ENCODE peak calls at places on chromosomes 1 and 21, in five cellular contexts. P is mesendoderm, R is brain microvascular endothelial cell, K is astrocyte of the spinal cord, Q is NB4. U is an unnamed sample.

GRCh38 chr1:73943270-73943669 is 254.7 kb downstream of the LRRIQ3 start:
- DNase-seq in P (peak; percentile 60), R (no peak), K (no peak), Q (no peak), U (no peak)

GRCh38 chr21:33300701-33301631 is 23.8 kb upstream of the IFNAR1 start:
- DNase-seq in P (no peak), R (no peak), K (no peak), Q (peak; percentile 91), U (no peak)

GRCh38 chr1:26787706-26788514 is at the start of gene PIGV:
- DNase-seq in P (peak; percentile 93), R (peak; percentile 59), K (peak; percentile 83), Q (peak; percentile 91), U (peak; percentile 92)

GRCh38 chr1:209106237-209106741 is 477.2 kb upstream of the CAMK1G start:
- DNase-seq in P (peak; percentile 70), R (peak; percentile 48), K (peak; percentile 84), Q (no peak), U (no peak)

GRCh38 chr1:225567789-225568188 is 85.1 kb downstream of the ENAH start:
- DNase-seq in P (peak; percentile 75), R (peak; percentile 18), K (no peak), Q (peak; percentile 13), U (no peak)

GRCh38 chr1:47591801-47592200 is 154.0 kb downstream of the FOXD2 start:
- DNase-seq in P (no peak), R (no peak), K (no peak), Q (no peak), U (no peak)

GRCh38 chr1:41807390-41807789 is 111.3 kb downstream of the HIVEP3 start:
- DNase-seq in P (no peak), R (no peak), K (no peak), Q (no peak), U (no peak)

GRCh38 chr21:36948686-36949085 is 17.8 kb downstream of the HLCS start:
- DNase-seq in P (no peak), R (no peak), K (no peak), Q (peak; percentile 20), U (no peak)

GRCh38 chr21:34830386-34831140 is 161.8 kb downstream of the CLIC6 start:
- DNase-seq in P (no peak), R (no peak), K (no peak), Q (no peak), U (no peak)

GRCh38 chr21:37915941-37916794 is at the start of gene KCNJ6:
- DNase-seq in P (peak; percentile 85), R (peak; percentile 25), K (peak; percentile 54), Q (peak; percentile 6), U (no peak)

GRCh38 chr1:52045236-52045635 is 9.8 kb downstream of the TXNDC12 start:
- DNase-seq in P (no peak), R (no peak), K (no peak), Q (no peak), U (no peak)

GRCh38 chr1:18090636-18091035 is 17.0 kb upstream of the IGSF21 start:
- DNase-seq in P (peak; percentile 96), R (no peak), K (no peak), Q (no peak), U (no peak)

DNA sequence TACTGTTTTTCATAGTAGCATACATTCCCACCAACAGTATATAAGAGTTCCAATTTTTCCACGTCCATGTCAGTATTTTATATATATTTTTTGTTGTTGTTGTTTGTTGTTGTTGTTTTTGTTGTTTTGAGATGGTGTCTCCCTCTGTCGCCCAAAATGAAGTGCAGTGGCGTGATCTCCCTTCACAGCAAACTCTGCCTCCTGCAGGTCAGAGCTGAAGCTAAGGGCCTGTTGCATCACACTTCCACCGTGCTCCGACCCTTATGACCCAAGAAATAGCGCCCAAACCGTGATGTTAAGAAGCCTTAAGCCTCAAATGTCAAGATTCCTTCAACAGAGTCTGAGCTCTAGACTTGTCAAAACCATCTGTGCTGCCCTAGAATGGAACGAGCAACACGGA is 2032.3 kb downstream of the MRPL39 start:
- DNase-seq in P (peak; percentile 65), R (no peak), K (no peak), Q (no peak), U (no peak)
- H3K4me3 ChIP-seq in P (no peak overlapping the region), R (no peak overlapping the region), K (no peak overlapping the region), Q (no peak overlapping the region), U (no peak overlapping the region)

DNA sequence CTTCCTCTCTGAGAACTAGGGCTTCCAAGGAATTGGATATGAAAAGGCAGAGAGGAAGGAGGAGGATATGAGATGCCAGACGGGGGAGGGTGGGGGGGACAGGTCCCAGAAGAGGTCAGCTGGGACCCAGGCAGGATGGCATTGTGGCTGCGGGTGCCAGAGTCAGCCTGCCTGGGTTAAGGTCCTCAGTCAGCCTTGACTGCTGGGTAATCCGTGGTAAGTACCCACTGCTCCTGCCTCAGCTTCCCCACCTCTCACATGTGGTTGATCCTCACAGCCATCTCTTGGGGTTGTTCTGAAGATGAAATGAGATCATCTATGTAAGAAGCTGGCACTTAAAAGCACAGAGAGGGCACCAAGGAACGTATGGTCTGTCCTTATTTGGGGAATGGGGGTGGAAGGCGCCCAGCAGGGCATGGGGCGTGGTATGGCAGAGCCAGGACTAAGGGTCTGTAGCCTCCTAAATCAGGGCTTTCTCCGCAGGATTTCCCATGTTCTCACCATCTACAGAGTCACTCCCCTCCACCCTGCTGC is 23.8 kb downstream of the ELF3 start:
- DNase-seq in P (no peak), R (no peak), K (no peak), Q (no peak), U (no peak)
- H3K4me3 ChIP-seq in P (no peak overlapping the region), R (no peak overlapping the region), K (no peak overlapping the region), Q (no peak overlapping the region), U (peak overlapping the region; percentile 37)

DNA sequence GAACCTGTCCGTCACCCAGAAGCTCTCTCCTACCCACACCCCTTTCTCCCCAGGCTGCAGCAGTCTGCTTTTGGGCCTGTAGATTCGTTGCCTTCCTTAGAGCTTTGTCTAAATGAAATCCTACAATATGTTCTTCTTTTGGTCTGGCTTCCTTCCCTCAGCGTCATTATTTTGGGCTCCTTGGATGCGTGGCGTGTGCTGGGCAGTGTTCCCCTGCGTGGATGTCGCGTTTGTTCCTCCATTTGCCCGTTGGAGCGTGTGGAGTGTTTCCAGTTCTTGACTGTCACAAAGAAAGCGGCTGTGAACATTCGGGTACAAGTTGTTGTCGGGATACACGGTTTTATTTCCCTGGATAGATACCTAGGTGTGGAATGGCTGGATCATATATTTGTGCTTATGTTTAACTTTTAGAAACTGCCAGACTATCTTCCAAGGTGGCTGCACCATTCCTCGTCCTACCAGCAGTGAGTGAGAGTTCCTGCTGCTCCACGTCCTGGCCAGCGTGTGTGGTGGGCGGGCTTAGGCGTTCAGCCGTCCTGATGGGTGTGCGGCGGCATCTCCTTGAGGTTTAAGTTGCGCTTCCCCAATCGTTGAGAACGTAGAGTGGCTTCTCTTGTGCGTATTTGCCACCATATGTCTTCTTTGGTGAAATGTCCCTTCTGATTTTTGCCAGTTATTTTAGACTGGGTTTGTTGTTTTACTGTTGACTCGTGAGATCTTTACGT is 31.7 kb downstream of the SKI start:
- DNase-seq in P (no peak), R (no peak), K (no peak), Q (no peak), U (no peak)
- H3K4me3 ChIP-seq in P (no peak overlapping the region), R (no peak overlapping the region), K (no peak overlapping the region), Q (no peak overlapping the region), U (no peak overlapping the region)

DNA sequence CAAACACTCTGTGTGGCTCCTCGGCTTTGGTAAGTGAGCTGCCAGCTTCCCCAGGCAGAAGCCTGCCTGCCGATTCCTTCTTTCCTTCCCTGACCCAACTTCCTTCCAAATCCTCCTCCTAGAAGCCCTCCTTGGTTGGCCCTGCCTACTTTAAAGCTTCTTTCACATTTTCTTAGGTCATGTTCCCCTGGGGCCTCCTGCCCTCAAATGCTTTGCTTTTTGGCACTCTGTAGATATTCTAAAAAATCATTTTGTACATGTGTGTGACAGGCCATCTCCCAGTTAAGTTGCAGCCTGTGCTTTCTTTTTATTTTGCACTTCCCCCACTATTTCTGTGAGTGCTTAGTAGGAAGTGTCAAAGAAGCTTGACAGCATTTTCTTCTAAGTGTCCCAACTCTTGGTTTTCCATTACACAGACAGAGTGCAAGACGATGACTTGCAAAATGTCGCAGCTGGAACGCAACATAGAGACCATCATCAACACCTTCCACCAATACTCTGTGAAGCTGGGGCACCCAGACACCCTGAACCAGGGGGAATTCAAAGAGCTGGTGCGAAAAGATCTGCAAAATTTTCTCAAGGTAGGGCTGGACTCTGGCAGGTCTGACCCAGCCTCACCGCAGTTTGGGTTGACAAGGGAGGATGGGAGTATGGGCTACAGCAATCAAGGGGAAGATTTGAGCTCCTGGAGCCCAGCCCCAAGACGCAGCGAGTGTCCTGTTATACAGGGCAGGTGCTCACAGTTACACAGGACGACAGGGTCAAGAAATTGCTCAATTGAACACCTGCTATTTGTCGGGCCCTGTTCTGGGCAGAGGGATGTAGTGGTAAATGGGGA is at the start of gene S100A9:
- DNase-seq in P (no peak), R (no peak), K (no peak), Q (peak; percentile 56), U (peak; percentile 50)
- H3K4me3 ChIP-seq in P (no peak within 1 kb of the TSS), R (no peak within 1 kb of the TSS), K (no peak within 1 kb of the TSS), Q (no peak within 1 kb of the TSS), U (peak within 1 kb of the TSS; percentile 45)

GRCh38 chr1:43389326-43390313 is at the start of the genes MED8 and SZT2:
- DNase-seq in P (peak; percentile 99), R (peak; percentile 91), K (peak; percentile 91), Q (peak; percentile 93), U (peak; percentile 96)

GRCh38 chr1:43386676-43387075 is 2.9 kb downstream of the MED8 start:
- DNase-seq in P (no peak), R (no peak), K (no peak), Q (no peak), U (no peak)

GRCh38 chr1:43388613-43389012 is 987 bp downstream of the MED8 start:
- DNase-seq in P (no peak), R (no peak), K (no peak), Q (no peak), U (no peak)

GRCh38 chr1:43392702-43393101 is 3.0 kb downstream of the SZT2 start:
- DNase-seq in P (no peak), R (no peak), K (no peak), Q (no peak), U (no peak)

DNA sequence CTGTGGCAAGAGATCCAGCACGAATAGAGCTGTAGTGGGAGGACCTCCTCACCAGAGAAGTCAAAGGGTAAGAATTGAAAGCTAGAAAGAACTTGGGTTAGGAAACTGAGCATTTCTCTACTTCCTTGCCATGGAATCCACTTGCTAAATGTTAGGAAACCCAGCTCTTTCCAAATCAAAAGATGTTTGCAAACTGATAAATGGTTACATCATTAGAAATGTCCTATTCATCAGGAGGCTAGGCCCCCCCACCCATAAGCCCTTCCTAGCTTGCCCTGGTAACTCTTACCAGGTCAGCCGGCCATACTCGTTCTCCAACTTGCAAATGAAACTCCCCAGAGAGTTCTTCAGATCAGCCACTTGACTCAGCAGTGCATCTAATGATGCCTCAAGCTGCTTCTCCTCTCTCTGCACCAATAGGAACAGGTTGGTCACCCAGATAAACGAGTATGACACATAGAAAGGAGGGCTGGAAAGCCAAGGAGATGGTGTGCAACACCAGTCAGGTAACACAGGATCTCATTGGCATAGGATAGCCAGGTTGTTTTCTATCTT is 1.5 kb downstream of the MED8 start:
- DNase-seq in P (no peak), R (peak; percentile 16), K (no peak), Q (no peak), U (no peak)
- H3K4me3 ChIP-seq in P (no peak overlapping the region), R (peak overlapping the region; percentile 97), K (no peak overlapping the region), Q (peak overlapping the region; percentile 92), U (peak overlapping the region; percentile 91)

GRCh38 chr1:89692601-89693503 is 59.9 kb downstream of the LRRC8C start:
- DNase-seq in P (no peak), R (no peak), K (no peak), Q (peak; percentile 91), U (no peak)
- H3K4me3 ChIP-seq in P (no peak overlapping the region), R (no peak overlapping the region), K (no peak overlapping the region), Q (peak overlapping the region; percentile 9), U (no peak overlapping the region)

U was measured in coronary artery.